ENCODE peak calls at places on chromosomes 1 and 21, in ten cellular contexts. K is NCI-H345; C is stimulated activated CD4-positive, alpha-beta T cell treated with anti-CD3 and anti-CD28 coated beads, Interleukin-4, amount 100 ng/mL, for 1 hour; Z is stimulated activated CD8-positive, alpha-beta memory T cell treated with anti-CD3 and anti-CD28 coated beads, Interleukin-4, amount 100 ng/mL, for 1 hour; R is kidney epithelial cell; L is B cell; V is progenitor cell of endocrine pancreas; W is T follicular helper cell; D is SK-MEL-5; P is AG10803. M is an unnamed sample.

GRCh38 chr1:55773189-55773940 is 558.2 kb upstream of the USP24 start:
- DNase-seq in R (no peak), K (no peak), D (no peak), Z (no peak), P (peak; percentile 41), V (no peak), L (no peak), C (no peak), W (no peak), M (no peak)

GRCh38 chr1:64687725-64688285 is 57.1 kb upstream of the RAVER2 start:
- DNase-seq in L (no peak), C (no peak), P (peak; percentile 22), D (no peak), Z (no peak), R (no peak), K (no peak), V (no peak), W (no peak), M (no peak)

GRCh38 chr1:15388201-15388880 is 21.3 kb upstream of the EFHD2 start:
- DNase-seq in C (no peak), D (no peak), P (no peak), V (no peak), W (no peak), R (no peak), K (no peak), Z (no peak), L (no peak), M (no peak)

GRCh38 chr1:26132825-26133167 is 21.2 kb downstream of the PDIK1L start:
- DNase-seq in L (no peak), V (no peak), K (no peak), C (no peak), P (no peak), R (no peak), Z (no peak), D (no peak), W (no peak), M (no peak)

GRCh38 chr1:119674110-119674509 is 26.0 kb upstream of the ZNF697 start:
- DNase-seq in V (no peak), P (peak; percentile 52), R (peak; percentile 45), D (peak; percentile 92), L (no peak), K (no peak), C (no peak), Z (no peak), W (no peak), M (no peak)

GRCh38 chr1:244049142-244049968 is 1.7 kb upstream of the ZBTB18 start:
- DNase-seq in L (peak; percentile 83), C (peak; percentile 49), K (peak; percentile 40), D (no peak), W (peak; percentile 46), P (no peak), Z (no peak), V (peak; percentile 47), R (no peak), M (no peak)

GRCh38 chr1:161725888-161726630 is 4.7 kb downstream of the FCRLB start:
- DNase-seq in L (peak; percentile 64), V (peak; percentile 32), C (peak; percentile 27), W (peak; percentile 0), P (peak; percentile 49), R (no peak), D (peak; percentile 62), Z (peak; percentile 25), K (peak; percentile 8), M (no peak)

GRCh38 chr1:28796321-28797213 is 15.4 kb upstream of the OPRD1 start:
- DNase-seq in C (no peak), P (peak; percentile 13), R (no peak), L (no peak), D (no peak), Z (no peak), V (no peak), K (no peak), W (no peak), M (no peak)

GRCh38 chr1:158121604-158122254 is 59.0 kb upstream of the CD1D start:
- DNase-seq in K (peak; percentile 18), P (peak; percentile 18), V (peak; percentile 22), R (no peak), D (peak; percentile 61), L (peak; percentile 67), W (no peak), C (peak; percentile 10), Z (no peak), M (no peak)

GRCh38 chr1:226994357-226995063 is 54.4 kb downstream of the COQ8A start:
- DNase-seq in W (no peak), Z (no peak), L (no peak), D (no peak), C (no peak), P (no peak), R (no peak), V (no peak), K (no peak), M (no peak)

GRCh38 chr1:95117207-95118018 is at the start of gene TLCD4:
- DNase-seq in L (peak; percentile 68), D (peak; percentile 51), R (no peak), W (peak; percentile 13), V (peak; percentile 65), C (peak; percentile 40), Z (no peak), K (peak; percentile 63), P (peak; percentile 13), M (peak; percentile 90)

GRCh38 chr1:162316187-162316586 is 60.5 kb downstream of the SPATA46 start:
- DNase-seq in Z (no peak), W (no peak), V (no peak), K (no peak), D (no peak), L (no peak), R (no peak), P (no peak), C (no peak), M (no peak)

GRCh38 chr1:87501738-87502137 is 173.1 kb downstream of the LMO4 start:
- DNase-seq in L (no peak), D (peak; percentile 5), W (no peak), C (no peak), R (no peak), K (no peak), P (no peak), V (no peak), Z (no peak), M (no peak)

GRCh38 chr1:147515046-147515869 is 26.0 kb upstream of the BCL9 start:
- DNase-seq in P (peak; percentile 13), V (no peak), Z (no peak), D (peak; percentile 74), W (no peak), C (no peak), L (no peak), K (peak; percentile 81), R (peak; percentile 72), M (no peak)

GRCh38 chr1:90731382-90732050 is 14.4 kb upstream of the BARHL2 start:
- DNase-seq in R (no peak), W (no peak), K (no peak), L (no peak), C (no peak), D (no peak), P (no peak), Z (no peak), V (no peak), M (no peak)

GRCh38 chr1:72431810-72432209 is 149.5 kb upstream of the NEGR1 start:
- DNase-seq in Z (no peak), R (no peak), V (no peak), L (no peak), K (no peak), W (no peak), C (no peak), D (no peak), P (no peak), M (no peak)

GRCh38 chr21:36403713-36404112 is 18.5 kb downstream of the CHAF1B start:
- DNase-seq in C (no peak), Z (no peak), V (no peak), W (no peak), K (no peak), R (no peak), D (no peak), L (no peak), P (no peak), M (no peak)

GRCh38 chr1:226332947-226333346 is 24.0 kb upstream of the LIN9 start:
- DNase-seq in P (no peak), W (no peak), K (no peak), Z (no peak), R (no peak), L (no peak), V (no peak), C (no peak), D (no peak), M (no peak)

GRCh38 chr1:240692339-240692705 is 80.4 kb upstream of the GREM2 start:
- DNase-seq in K (no peak), R (no peak), W (no peak), C (no peak), Z (no peak), P (no peak), L (no peak), V (no peak), D (no peak), M (no peak)

GRCh38 chr1:9842073-9842711 is 18.4 kb upstream of the CLSTN1 start:
- DNase-seq in W (no peak), D (no peak), Z (no peak), V (no peak), L (no peak), R (no peak), K (peak; percentile 73), P (no peak), C (no peak), M (peak; percentile 83)

GRCh38 chr1:204282801-204283200 is 69.0 kb upstream of the GOLT1A start:
- DNase-seq in V (no peak), C (no peak), Z (no peak), W (no peak), L (no peak), D (no peak), P (no peak), K (no peak), R (no peak), M (no peak)